ENCODE peak calls at places on chromosomes 7 and 10, in eight cellular contexts. R is Peyer's patch; K is spleen; J is endodermal cell; T is CD8-positive, alpha-beta T cell; X is fibroblast of lung; V is thyroid gland; B is fibroblast of the aortic adventitia. A is an unnamed sample.

GRCh38 chr7:25852249-25852994 is 299.6 kb upstream of the NFE2L3 start:
- DNase-seq in R (no peak), K (peak; percentile 75), J (peak; percentile 84), T (no peak), X (no peak), V (no peak), B (no peak), A (no peak)

GRCh38 chr10:11447571-11447970 is 163.9 kb downstream of the USP6NL start:
- DNase-seq in R (no peak), K (no peak), J (no peak), T (no peak), X (no peak), V (no peak), B (no peak), A (no peak)

GRCh38 chr10:112696587-112696986 is 249.6 kb downstream of the VTI1A start:
- DNase-seq in R (no peak), K (no peak), J (no peak), T (no peak), X (no peak), V (no peak), B (no peak), A (no peak)

GRCh38 chr10:78572565-78572964 is 496.2 kb upstream of the ZMIZ1 start:
- DNase-seq in R (no peak), K (no peak), J (no peak), T (no peak), X (peak; percentile 50), V (no peak), B (peak; percentile 76), A (no peak)

GRCh38 chr7:100545636-100546128 is 6.7 kb downstream of the AGFG2 start:
- DNase-seq in R (no peak), K (no peak), J (peak; percentile 85), T (peak; percentile 53), X (peak; percentile 91), V (peak; percentile 67), B (peak; percentile 83), A (peak; percentile 90)

GRCh38 chr10:4532467-4532866 is 293.5 kb upstream of the AKR1E2 start:
- DNase-seq in R (no peak), K (no peak), J (no peak), T (no peak), X (peak; percentile 64), V (no peak), B (peak; percentile 85), A (peak; percentile 85)

GRCh38 chr7:44767912-44768662 is 19.4 kb downstream of the ZMIZ2 start:
- DNase-seq in R (peak; percentile 47), K (peak; percentile 87), J (no peak), T (peak; percentile 40), X (peak; percentile 19), V (peak; percentile 74), B (peak; percentile 66), A (peak; percentile 78)

GRCh38 chr7:96838481-96838880 is 128.8 kb upstream of the SEM1 start:
- DNase-seq in R (no peak), K (no peak), J (no peak), T (no peak), X (no peak), V (no peak), B (no peak), A (no peak)

GRCh38 chr7:138891446-138891810 is 89.8 kb downstream of the KIAA1549 start:
- DNase-seq in R (no peak), K (no peak), J (no peak), T (no peak), X (no peak), V (no peak), B (peak; percentile 81), A (no peak)

GRCh38 chr7:127417346-127417745 is 24.8 kb upstream of the ZNF800 start:
- DNase-seq in R (peak; percentile 45), K (no peak), J (no peak), T (no peak), X (no peak), V (no peak), B (no peak), A (no peak)

GRCh38 chr7:101869026-101869900 is 51.8 kb downstream of the CUX1 start:
- DNase-seq in R (no peak), K (no peak), J (peak; percentile 92), T (no peak), X (no peak), V (no peak), B (no peak), A (no peak)

GRCh38 chr7:124692420-124692819 is 73.2 kb downstream of the GPR37 start:
- DNase-seq in R (no peak), K (no peak), J (no peak), T (no peak), X (peak; percentile 33), V (no peak), B (no peak), A (no peak)

GRCh38 chr10:8402469-8403074 is 348.1 kb downstream of the GATA3 start:
- DNase-seq in R (no peak), K (no peak), J (no peak), T (peak; percentile 22), X (peak; percentile 50), V (no peak), B (no peak), A (no peak)

GRCh38 chr7:114083714-114084113 is 164.9 kb upstream of the PPP1R3A start:
- DNase-seq in R (no peak), K (no peak), J (no peak), T (no peak), X (no peak), V (no peak), B (no peak), A (no peak)

GRCh38 chr7:94366827-94367226 is 27.9 kb upstream of the COL1A2 start:
- DNase-seq in R (no peak), K (no peak), J (no peak), T (no peak), X (no peak), V (no peak), B (no peak), A (peak; percentile 18)

GRCh38 chr7:20307901-20308300 is 22.8 kb upstream of the ITGB8 start:
- DNase-seq in R (no peak), K (no peak), J (no peak), T (no peak), X (peak; percentile 79), V (no peak), B (peak; percentile 66), A (no peak)

GRCh38 chr10:29239569-29240472 is 49.0 kb upstream of the LYZL1 start:
- DNase-seq in R (no peak), K (no peak), J (peak; percentile 89), T (no peak), X (no peak), V (no peak), B (peak; percentile 23), A (peak; percentile 26)

GRCh38 chr10:24871006-24871405 is 81.4 kb downstream of the PRTFDC1 start:
- DNase-seq in R (no peak), K (no peak), J (no peak), T (no peak), X (no peak), V (no peak), B (peak; percentile 76), A (no peak)
- H3K4me3 ChIP-seq in R (no peak overlapping the region), K (no peak overlapping the region), J (no peak overlapping the region), T (no peak overlapping the region), X (no peak overlapping the region), V (no peak overlapping the region), B (no peak overlapping the region), A (no peak overlapping the region)

GRCh38 chr7:104894998-104895850 is 118.8 kb upstream of the KMT2E start:
- DNase-seq in R (no peak), K (no peak), J (no peak), T (no peak), X (no peak), V (no peak), B (no peak), A (no peak)

GRCh38 chr7:104891949-104892348 is 122.1 kb upstream of the KMT2E start:
- DNase-seq in R (no peak), K (no peak), J (no peak), T (no peak), X (peak; percentile 0), V (no peak), B (no peak), A (no peak)

GRCh38 chr7:104898434-104898833 is 115.6 kb upstream of the KMT2E start:
- DNase-seq in R (no peak), K (no peak), J (no peak), T (no peak), X (no peak), V (no peak), B (no peak), A (no peak)

GRCh38 chr7:104894313-104894712 is 119.7 kb upstream of the KMT2E start:
- DNase-seq in R (no peak), K (no peak), J (no peak), T (no peak), X (no peak), V (no peak), B (no peak), A (no peak)

GRCh38 chr7:104895851-104896236 is 118.2 kb upstream of the KMT2E start:
- DNase-seq in R (no peak), K (no peak), J (no peak), T (no peak), X (no peak), V (no peak), B (no peak), A (no peak)
- TF ChIP-seq CTCF in R (no peak), K (no peak), J (no peak), T (no peak), X (no peak), V (no peak), B (no peak), A (no peak)

DNA sequence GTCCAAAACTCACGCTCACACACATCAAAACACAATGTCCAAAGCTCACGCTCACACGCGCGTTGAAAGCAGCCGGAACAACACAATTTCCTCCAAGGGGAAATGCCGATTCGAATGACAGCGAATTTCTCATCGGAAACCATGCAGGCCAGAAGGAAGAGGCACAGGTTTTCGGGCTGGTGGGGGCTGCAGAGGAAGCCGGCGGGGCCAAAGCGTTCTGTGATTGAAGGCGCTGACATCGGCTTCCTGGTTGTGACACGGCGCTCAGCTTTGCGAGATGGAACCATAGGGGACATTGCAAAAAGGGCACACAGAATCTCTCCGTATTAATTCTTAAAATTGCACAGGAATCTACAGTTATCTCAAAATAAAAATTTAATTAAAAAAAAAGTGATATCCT is 61.3 kb downstream of the FOXL3 start:
- DNase-seq in R (peak; percentile 38), K (peak; percentile 85), J (no peak), T (peak; percentile 66), X (no peak), V (peak; percentile 26), B (no peak), A (no peak)
- H3K4me3 ChIP-seq in R (peak overlapping the region; percentile 20), K (peak overlapping the region; percentile 4), J (no peak overlapping the region), T (peak overlapping the region; percentile 53), X (no peak overlapping the region), V (no peak overlapping the region), B (no peak overlapping the region), A (no peak overlapping the region)

GRCh38 chr7:29884399-29885272 is 78.3 kb downstream of the WIPF3 start:
- DNase-seq in R (no peak), K (no peak), J (peak; percentile 90), T (peak; percentile 12), X (no peak), V (peak; percentile 77), B (no peak), A (no peak)
- TF ChIP-seq CTCF in R (no peak), K (no peak), J (peak; percentile 58), T (no peak), X (no peak), V (no peak), B (no peak), A (no peak)